ENCODE peak calls at places on chromosomes 11 and 22, in seven cellular contexts. Z, D, K, X, Q, E and Y are unnamed samples.

GRCh38 chr11:109902764-109903436 is 190.3 kb upstream of the ZC3H12C start:
- DNase-seq in D (no peak), Q (no peak), E (no peak), X (no peak), K (no peak), Z (no peak), Y (no peak)

GRCh38 chr11:65565624-65566453 is 4.4 kb upstream of the ZNRD2 start:
- DNase-seq in E (no peak), Q (no peak), Z (no peak), K (no peak), D (no peak), X (peak), Y (peak)

GRCh38 chr11:13238879-13239514 is 38.6 kb upstream of the BMAL1 start:
- DNase-seq in X (peak), Z (peak), K (no peak), E (peak), Q (peak), D (no peak), Y (peak)

GRCh38 chr11:92083123-92083522 is 141.5 kb upstream of the FAT3 start:
- DNase-seq in K (no peak), Z (no peak), Q (no peak), X (no peak), E (no peak), D (no peak), Y (no peak)

GRCh38 chr22:35785181-35785923 is 67.7 kb downstream of the APOL5 start:
- DNase-seq in Q (no peak), E (no peak), Z (no peak), K (no peak), D (no peak), X (peak), Y (no peak)

GRCh38 chr22:37178350-37179125 is 9.5 kb downstream of the C1QTNF6 start:
- DNase-seq in Q (peak), E (no peak), D (no peak), Z (no peak), X (peak), K (no peak), Y (no peak)

GRCh38 chr11:78331711-78332110 is 85.9 kb downstream of the GAB2 start:
- DNase-seq in X (no peak), K (no peak), D (no peak), Q (no peak), E (no peak), Z (no peak), Y (no peak)

GRCh38 chr11:10628506-10629236 is 60.2 kb upstream of the LYVE1 start:
- DNase-seq in E (no peak), K (peak), Z (no peak), Q (no peak), X (no peak), D (no peak), Y (peak)

GRCh38 chr11:87030458-87031054 is 7.2 kb upstream of the TMEM135 start:
- DNase-seq in K (no peak), Q (no peak), Z (no peak), E (no peak), D (no peak), X (no peak), Y (peak)

GRCh38 chr22:19959043-19959586 is 17.5 kb upstream of the TXNRD2 start:
- DNase-seq in Q (peak), X (peak), E (peak), Z (no peak), D (peak), K (no peak), Y (no peak)

GRCh38 chr11:69008774-69009440 is 4.1 kb downstream of the MRGPRF start:
- DNase-seq in K (peak), E (no peak), Q (peak), D (no peak), Z (no peak), X (peak), Y (no peak)

GRCh38 chr11:103322861-103323260 is 213.6 kb downstream of the DYNC2H1 start:
- DNase-seq in Z (no peak), X (no peak), K (no peak), D (no peak), Q (no peak), E (no peak), Y (no peak)

GRCh38 chr11:75562836-75563484 is 907 bp downstream of the SERPINH1 start:
- DNase-seq in E (peak), K (no peak), Q (no peak), X (peak), Z (no peak), D (peak), Y (no peak)

GRCh38 chr11:126158054-126158791 is 53.2 kb downstream of the RPUSD4 start:
- DNase-seq in K (no peak), Z (no peak), X (no peak), D (no peak), E (no peak), Q (no peak), Y (no peak)

GRCh38 chr11:120707663-120708062 is 196.1 kb downstream of the GRIK4 start:
- DNase-seq in Q (no peak), X (no peak), D (no peak), Z (no peak), K (no peak), E (no peak), Y (no peak)

GRCh38 chr11:62119569-62119968 is 4.2 kb upstream of the INCENP start:
- DNase-seq in Q (no peak), K (no peak), X (no peak), Z (no peak), E (no peak), D (no peak), Y (no peak)

GRCh38 chr11:75189911-75190310 is 39.0 kb downstream of the SLCO2B1 start:
- DNase-seq in D (no peak), Q (no peak), Z (no peak), X (peak), K (no peak), E (no peak), Y (no peak)

GRCh38 chr11:129846508-129847335 is 31.1 kb downstream of the TMEM45B start:
- DNase-seq in Q (no peak), D (no peak), Z (no peak), X (peak), K (no peak), E (no peak), Y (peak)

GRCh38 chr11:71452354-71453020 is 516 bp upstream of the NADSYN1 start:
- DNase-seq in E (peak), Q (peak), Z (peak), D (peak), K (no peak), X (peak), Y (peak)

DNA sequence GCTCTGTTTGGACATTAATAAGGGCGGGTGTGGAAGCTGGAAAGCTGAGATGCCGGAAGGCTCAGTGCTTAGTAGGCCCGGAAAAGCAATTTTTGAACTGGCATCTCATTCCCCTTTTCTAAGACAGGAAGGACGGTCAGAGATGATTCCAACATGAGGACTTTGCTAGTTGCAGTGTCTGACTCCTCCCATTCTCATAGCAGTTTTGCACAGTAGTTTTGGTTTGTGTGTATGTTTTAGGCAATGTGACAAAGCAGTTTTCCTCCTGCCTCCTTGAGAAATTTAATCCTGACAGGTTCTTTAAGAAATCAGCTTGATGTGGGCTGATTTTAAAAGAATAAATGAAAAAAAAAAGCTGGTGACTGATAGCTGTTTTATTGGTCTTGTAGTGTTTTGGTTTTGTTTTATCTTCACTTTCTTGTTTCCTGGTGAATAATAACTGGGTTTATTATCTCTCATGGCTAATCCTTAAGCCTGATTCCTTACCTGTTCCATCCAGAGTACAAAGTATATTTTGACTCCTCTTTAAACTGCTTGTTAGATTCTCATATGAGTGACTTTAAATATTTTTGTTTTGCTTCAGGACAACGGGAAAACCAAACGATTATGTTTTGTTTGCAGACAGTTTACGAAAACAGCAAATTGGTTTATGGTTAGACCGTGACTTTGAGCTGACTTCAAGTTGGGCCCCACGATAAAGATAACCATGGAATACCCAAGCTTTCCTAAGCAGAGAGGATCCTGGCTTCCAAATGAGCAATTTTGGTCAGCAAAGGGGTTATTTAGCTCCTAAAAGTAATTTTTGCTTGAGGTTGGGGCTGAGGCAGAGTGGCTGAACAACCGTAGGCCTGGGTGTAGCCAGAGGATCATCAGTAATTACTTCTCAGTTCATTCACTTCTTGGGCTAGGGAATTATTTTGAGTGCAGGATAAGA is 3.4 kb downstream of the PTPRJ start:
- DNase-seq in Z (no peak), X (peak), K (no peak), D (no peak), Q (no peak), E (no peak), Y (peak)
- H3K27ac ChIP-seq in Z (no peak), X (peak), K (no peak), D (peak), Q (peak), E (no peak), Y (peak)

DNA sequence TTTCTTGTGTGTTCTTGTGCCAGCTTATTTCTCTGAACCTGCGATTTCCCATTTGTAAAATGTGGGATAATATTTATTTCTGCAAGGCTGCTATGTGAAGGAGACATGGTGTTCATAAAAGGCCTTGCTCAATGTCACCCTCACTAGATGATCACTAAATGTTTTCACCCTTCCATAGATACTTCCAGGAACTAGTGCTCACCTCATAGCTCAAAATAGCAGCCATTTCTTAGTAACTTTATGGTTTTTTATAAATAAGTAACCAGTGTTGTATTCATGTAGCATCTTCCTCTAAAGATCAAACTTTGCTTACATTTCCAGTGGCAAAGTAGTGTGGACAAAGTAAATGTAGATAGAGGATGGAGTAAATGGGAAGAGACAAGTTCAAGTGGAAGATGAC is 23.8 kb downstream of the SYTL2 start:
- DNase-seq in Q (no peak), X (no peak), K (no peak), E (no peak), D (no peak), Z (no peak), Y (peak)
- H3K27ac ChIP-seq in Q (no peak), X (no peak), K (no peak), E (no peak), D (no peak), Z (no peak), Y (no peak)

GRCh38 chr11:113531575-113532451 is 56.6 kb upstream of the DRD2 start:
- DNase-seq in E (no peak), Z (no peak), X (peak), D (no peak), Q (no peak), K (no peak), Y (no peak)

GRCh38 chr11:113528982-113529381 is 53.8 kb upstream of the DRD2 start:
- DNase-seq in Q (no peak), X (peak), K (no peak), D (no peak), E (no peak), Z (no peak), Y (no peak)

GRCh38 chr11:113526521-113526920 is 51.3 kb upstream of the DRD2 start:
- DNase-seq in X (no peak), Q (no peak), E (no peak), D (no peak), K (no peak), Z (no peak), Y (no peak)

GRCh38 chr11:113531078-113531477 is 55.9 kb upstream of the DRD2 start:
- DNase-seq in E (no peak), K (no peak), X (no peak), Z (no peak), D (no peak), Q (no peak), Y (no peak)

DNA sequence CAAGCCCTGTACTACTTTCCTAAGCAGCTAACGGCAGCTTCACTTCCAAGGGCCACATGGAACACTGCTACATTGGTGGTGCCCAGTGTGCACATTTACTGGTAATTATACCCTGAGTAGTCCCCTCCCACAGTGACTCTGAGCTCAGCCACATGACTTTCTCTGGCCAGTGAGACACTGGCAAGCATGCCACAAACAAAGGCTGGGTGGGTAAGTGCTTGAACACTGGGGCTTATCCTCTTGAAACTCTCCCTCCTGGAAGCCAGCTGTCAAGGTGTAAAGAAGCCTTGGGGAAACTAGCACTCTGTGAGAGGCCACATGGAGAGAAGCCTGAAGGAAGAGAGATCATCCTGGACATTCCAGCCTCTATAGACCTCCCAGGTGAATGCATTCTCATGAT is 54.4 kb upstream of the DRD2 start:
- DNase-seq in Q (no peak), D (no peak), Z (no peak), E (no peak), K (no peak), X (no peak), Y (no peak)
- H3K27ac ChIP-seq in Q (no peak), D (no peak), Z (no peak), E (no peak), K (no peak), X (no peak), Y (no peak)

GRCh38 chr11:47765086-47765485 is 2.1 kb downstream of the FNBP4 start:
- DNase-seq in X (peak), K (no peak), Q (no peak), Z (no peak), E (no peak), D (no peak), Y (peak)
- H3K27ac ChIP-seq in X (peak), K (peak), Q (peak), Z (peak), E (peak), D (no peak), Y (peak)

GRCh38 chr22:31526275-31526674 is 29.9 kb downstream of the SFI1 start:
- DNase-seq in Q (no peak), X (no peak), D (no peak), E (no peak), Z (no peak), K (no peak), Y (no peak)

GRCh38 chr22:31533391-31533790 is 37.1 kb downstream of the SFI1 start:
- DNase-seq in D (no peak), Z (no peak), E (no peak), Q (no peak), K (no peak), X (no peak), Y (no peak)

GRCh38 chr22:31532060-31532459 is 35.7 kb downstream of the SFI1 start:
- DNase-seq in Q (no peak), K (no peak), E (no peak), D (no peak), Z (no peak), X (peak), Y (no peak)

DNA sequence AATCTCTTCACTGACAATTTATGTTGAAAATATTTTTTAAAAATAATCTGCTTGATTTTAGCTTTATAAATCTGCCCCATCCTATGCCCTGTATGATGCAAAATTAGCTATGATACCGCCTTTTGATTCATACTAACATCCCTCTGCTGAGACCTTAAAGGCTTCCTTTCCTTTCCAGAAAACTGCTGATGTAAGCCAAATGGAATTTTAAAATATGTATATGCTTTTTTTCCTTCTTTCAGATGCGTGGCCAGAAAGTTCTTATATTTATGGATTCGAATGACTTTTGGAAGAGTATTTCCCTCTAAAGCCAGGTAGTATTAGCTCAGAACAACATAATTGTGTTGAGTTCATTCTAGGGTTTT is 34.5 kb downstream of the SFI1 start:
- DNase-seq in Z (no peak), Q (no peak), X (peak), K (no peak), E (no peak), D (no peak), Y (no peak)
- H3K27ac ChIP-seq in Z (no peak), Q (peak), X (peak), K (no peak), E (no peak), D (peak), Y (no peak)